ENCODE peak calls at places on chromosomes 2 and 18, in five cellular contexts. M is hepatocyte, U is right lobe of liver, T is fibroblast of lung, K is cardiac muscle cell. L is an unnamed sample. For H3K36me3, the result is how much of the 10 kb centered on the place peaks cover.

GRCh38 chr18:23073996-23074606 is 61.2 kb upstream of the CABLES1 start:
- DNase-seq in U (no peak), M (no peak), K (no peak), T (no peak), L (no peak)

GRCh38 chr2:105180491-105180972 is 61.0 kb upstream of the GPR45 start:
- DNase-seq in U (no peak), T (no peak), M (no peak), K (no peak), L (peak)

GRCh38 chr2:109270758-109271305 is 141.8 kb downstream of the SH3RF3 start:
- DNase-seq in T (no peak), U (no peak), K (no peak), M (peak), L (peak)

GRCh38 chr2:191977754-191978153 is 130.9 kb upstream of the CAVIN2 start:
- DNase-seq in M (no peak), T (no peak), K (no peak), U (no peak), L (no peak)

GRCh38 chr2:10097352-10098148 is 17.3 kb upstream of the CYS1 start:
- DNase-seq in T (peak), U (peak), K (peak), M (peak), L (peak)

GRCh38 chr2:121707920-121708361 is 28.7 kb downstream of the NIFK start:
- DNase-seq in M (peak), U (no peak), T (peak), K (no peak), L (peak)

GRCh38 chr2:31275976-31276375 is 42.0 kb downstream of the EHD3 start:
- DNase-seq in K (no peak), U (no peak), M (no peak), T (no peak), L (no peak)

GRCh38 chr2:241373449-241373848 is 17.4 kb downstream of the FARP2 start:
- DNase-seq in K (no peak), U (no peak), M (no peak), T (no peak), L (no peak)

GRCh38 chr2:68637047-68637446 is 6.3 kb upstream of the PROKR1 start:
- DNase-seq in K (no peak), U (no peak), M (no peak), T (no peak), L (no peak)

GRCh38 chr2:148887349-148888002 is 12.4 kb downstream of the KIF5C start:
- DNase-seq in M (no peak), U (no peak), T (no peak), K (no peak), L (no peak)

GRCh38 chr2:10400568-10400977 is 47.6 kb downstream of the ODC1 start:
- DNase-seq in U (peak), T (no peak), K (no peak), M (no peak), L (no peak)

GRCh38 chr2:23595601-23596251 is 210.7 kb downstream of the KLHL29 start:
- DNase-seq in U (no peak), M (no peak), T (peak), K (no peak), L (no peak)

GRCh38 chr18:55266981-55267380 is 307.7 kb upstream of the CCDC68 start:
- DNase-seq in K (no peak), M (no peak), T (no peak), U (no peak), L (no peak)

GRCh38 chr2:86414996-86415395 is 26.2 kb upstream of the KDM3A start:
- DNase-seq in U (no peak), K (no peak), T (no peak), M (no peak), L (no peak)

GRCh38 chr2:205734436-205734835 is 52.1 kb downstream of the NRP2 start:
- DNase-seq in M (peak), U (no peak), T (peak), K (peak), L (no peak)

GRCh38 chr18:79353238-79353637 is 42.5 kb upstream of the NFATC1 start:
- DNase-seq in T (no peak), U (no peak), K (peak), M (no peak), L (no peak)

GRCh38 chr2:200703132-200703925 is 108.4 kb upstream of the BZW1 start:
- DNase-seq in T (peak), M (peak), K (peak), U (no peak), L (no peak)

GRCh38 chr2:111634995-111635538 is 248.9 kb downstream of the ANAPC1 start:
- DNase-seq in U (no peak), K (no peak), T (peak), M (no peak), L (no peak)

GRCh38 chr18:28626757-28627156 is 449.8 kb upstream of the CDH2 start:
- DNase-seq in T (no peak), M (no peak), K (no peak), U (no peak), L (no peak)

GRCh38 chr18:62404881-62405280 is 79.8 kb downstream of the TNFRSF11A start:
- DNase-seq in U (no peak), K (no peak), M (no peak), T (no peak), L (no peak)

GRCh38 chr2:148586528-148587128 is 57.9 kb upstream of the EPC2 start:
- DNase-seq in K (no peak), U (no peak), M (no peak), T (no peak), L (no peak)

GRCh38 chr2:185161701-185162100 is 563.4 kb downstream of the ZNF804A start:
- DNase-seq in T (no peak), U (no peak), M (no peak), K (no peak), L (no peak)

GRCh38 chr18:49561377-49562193 is at the start of gene LIPG:
- DNase-seq in M (peak), U (peak), T (peak), K (peak), L (peak)

GRCh38 chr2:138708682-138709241 is 71.4 kb downstream of the NXPH2 start:
- DNase-seq in K (peak), T (peak), U (no peak), M (no peak), L (no peak)

GRCh38 chr2:198347349-198347748 is 543.0 kb downstream of the PLCL1 start:
- DNase-seq in K (no peak), U (no peak), T (peak), M (no peak), L (no peak)

GRCh38 chr18:31203086-31203793 is 40.6 kb upstream of the DSC1 start:
- DNase-seq in T (no peak), K (no peak), U (peak), M (no peak), L (peak)

GRCh38 chr2:242098445-242099128 is 229.1 kb downstream of the RTP5 start:
- DNase-seq in K (no peak), U (no peak), M (no peak), T (no peak), L (no peak)

GRCh38 chr18:26865557-26865956 is at the start of gene AQP4:
- DNase-seq in K (peak), M (no peak), T (peak), U (no peak), L (no peak)

GRCh38 chr2:159126653-159127052 is 158.2 kb downstream of the TANC1 start:
- DNase-seq in M (no peak), U (no peak), K (no peak), T (peak), L (no peak)

GRCh38 chr2:108593547-108594098 is 59.4 kb downstream of the LIMS1 start:
- DNase-seq in T (peak), U (no peak), K (no peak), M (no peak), L (no peak)

GRCh38 chr2:113692698-113693428 is 63.6 kb downstream of the SLC35F5 start:
- DNase-seq in U (no peak), M (no peak), K (no peak), T (no peak), L (no peak)

GRCh38 chr18:61019902-61020301 is 313.3 kb upstream of the CDH20 start:
- DNase-seq in K (no peak), T (no peak), U (no peak), M (no peak), L (no peak)

GRCh38 chr18:9130806-9131205 is 5.8 kb upstream of the ANKRD12 start:
- DNase-seq in M (no peak), K (no peak), U (no peak), T (no peak), L (no peak)

GRCh38 chr2:31107588-31108300 is 30.5 kb downstream of the GALNT14 start:
- DNase-seq in M (peak), K (peak), U (no peak), T (no peak), L (no peak)

GRCh38 chr2:101515512-101515911 is 40.6 kb upstream of the RFX8 start:
- DNase-seq in M (no peak), T (peak), U (peak), K (no peak), L (no peak)

GRCh38 chr18:79684283-79684631 is 4.7 kb downstream of the CTDP1 start:
- DNase-seq in T (no peak), M (no peak), K (no peak), U (no peak), L (no peak)

GRCh38 chr2:170434900-170435640 is 257.1 kb downstream of the MYO3B start:
- DNase-seq in U (no peak), K (no peak), M (no peak), T (no peak), L (no peak)

GRCh38 chr18:76495435-76496199 is 575 bp upstream of the ZNF516 start:
- DNase-seq in K (peak), U (peak), T (peak), M (peak), L (peak)

DNA sequence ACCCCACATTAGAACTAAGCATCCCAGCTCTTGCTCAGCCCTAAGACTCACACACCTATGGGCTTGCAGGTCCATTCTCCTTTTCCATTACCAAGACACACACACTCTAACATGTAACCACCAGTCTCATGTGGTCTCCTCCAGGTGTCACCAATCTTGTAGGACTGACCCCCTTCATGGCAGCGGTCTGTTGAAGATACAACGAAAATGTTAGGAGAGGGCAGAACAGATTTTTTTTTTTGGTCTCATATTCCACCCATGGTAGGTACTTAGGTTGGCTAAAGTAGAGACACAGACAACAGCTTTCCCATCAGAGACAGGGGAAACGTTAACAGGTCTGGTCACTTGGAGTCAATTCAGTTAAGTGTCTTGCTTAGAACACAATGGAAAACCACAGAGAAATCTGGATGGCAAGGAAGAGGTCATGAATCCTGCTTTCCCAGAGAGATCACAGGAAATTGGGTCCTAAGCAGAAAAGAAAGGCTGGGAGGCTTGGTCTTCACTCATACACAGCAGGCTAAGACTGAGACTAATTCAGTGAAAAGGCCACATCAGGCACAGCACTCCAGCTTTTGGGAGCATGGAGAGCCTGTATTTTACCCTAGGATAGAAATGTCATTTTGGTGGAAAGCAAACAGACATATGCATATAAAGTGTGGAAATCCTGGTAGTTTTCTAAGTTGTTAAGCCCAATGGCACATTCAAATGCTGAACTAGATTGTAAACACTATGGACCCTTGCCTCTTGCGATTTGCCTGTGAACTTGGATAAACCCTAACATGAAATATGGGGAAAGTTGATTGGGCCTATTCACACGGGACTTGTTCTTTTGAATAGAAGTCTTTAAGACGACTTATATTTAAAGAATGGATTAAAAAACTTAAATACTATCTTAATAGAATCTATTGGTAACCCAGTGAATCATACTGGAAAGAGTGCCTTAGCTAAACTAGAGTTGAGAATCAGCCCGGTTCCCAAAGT is 3.8 kb downstream of the FN1 start:
- DNase-seq in T (no peak), K (no peak), U (no peak), M (no peak), L (no peak)
- H3K36me3 ChIP-seq in T (under half), K (under half), U (under half), M (under half), L (under half)

GRCh38 chr2:239225921-239226561 is 174.8 kb downstream of the HDAC4 start:
- DNase-seq in T (peak), M (peak), U (no peak), K (no peak), L (peak)
- TF ChIP-seq CTCF in T (no peak), M (peak), U (no peak), K (peak), L (no peak)

GRCh38 chr2:145725876-145726275 is 1206.0 kb upstream of the ZEB2 start:
- DNase-seq in M (no peak), K (no peak), U (no peak), T (no peak), L (no peak)

GRCh38 chr2:145721681-145722080 is 1201.8 kb upstream of the ZEB2 start:
- DNase-seq in U (no peak), K (no peak), M (no peak), T (no peak), L (no peak)

GRCh38 chr2:145724499-145724898 is 1204.6 kb upstream of the ZEB2 start:
- DNase-seq in M (no peak), U (no peak), T (peak), K (no peak), L (no peak)

GRCh38 chr2:145729481-145729880 is 1209.6 kb upstream of the ZEB2 start:
- DNase-seq in M (no peak), U (no peak), K (no peak), T (no peak), L (no peak)

DNA sequence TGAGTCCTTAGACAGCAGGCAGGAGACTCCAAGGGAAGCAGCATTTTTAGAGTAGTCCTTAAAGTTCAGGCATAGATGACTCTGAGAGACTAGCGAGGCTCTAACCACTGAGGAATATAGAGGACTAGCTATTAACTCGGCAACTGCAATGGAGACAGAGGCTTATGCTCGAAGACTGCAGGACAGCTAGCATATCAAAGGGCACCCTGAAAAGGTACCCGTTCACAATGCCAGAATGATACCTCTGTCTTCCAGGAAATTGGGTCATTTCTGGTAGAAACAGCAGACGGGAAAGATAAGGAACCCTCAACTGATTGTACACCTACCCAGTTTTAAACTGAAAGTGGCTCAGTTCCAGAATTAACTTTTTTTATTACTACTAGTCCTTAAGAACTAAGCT is 1204.0 kb upstream of the ZEB2 start:
- DNase-seq in M (no peak), T (peak), K (no peak), U (no peak), L (no peak)
- H3K4me3 ChIP-seq in M (no peak), T (no peak), K (no peak), U (no peak), L (no peak)

DNA sequence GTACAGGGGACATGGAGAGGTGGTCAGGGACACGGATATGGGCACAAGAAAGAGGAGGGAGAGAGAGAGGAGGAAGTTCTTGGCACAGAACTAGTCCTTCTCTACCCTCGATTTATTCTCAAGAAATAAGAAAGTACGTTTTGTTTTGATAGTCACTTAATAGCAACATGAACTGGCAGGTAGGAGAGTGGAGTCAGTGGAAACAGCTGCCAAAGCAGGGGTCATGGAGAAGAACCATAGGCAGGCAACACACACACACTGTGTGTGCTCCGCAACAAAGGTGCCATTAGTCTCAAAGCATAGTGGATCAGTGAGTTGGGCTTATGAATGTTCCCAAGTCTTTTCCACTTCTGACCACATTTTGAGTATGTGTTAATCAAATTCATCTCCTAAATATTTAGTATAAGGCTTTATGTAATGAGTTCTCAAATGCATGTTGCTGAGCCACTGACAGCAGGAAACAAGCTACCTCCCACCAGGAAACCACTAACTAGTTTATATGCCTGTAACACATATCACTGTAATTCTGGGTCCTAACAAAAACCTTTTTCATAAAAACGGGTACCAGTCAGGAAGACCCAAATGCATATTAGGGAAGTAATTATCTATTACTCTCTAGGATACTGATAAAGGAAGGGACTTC is 41.1 kb downstream of the IWS1 start:
- DNase-seq in M (no peak), T (no peak), K (no peak), U (no peak), L (no peak)
- H3K36me3 ChIP-seq in M (under half), T (under half), K (half or more), U (under half), L (under half)

GRCh38 chr2:238304116-238304515 is 15.7 kb upstream of the PER2 start:
- DNase-seq in T (no peak), U (no peak), M (no peak), K (no peak), L (no peak)

GRCh38 chr2:238305965-238306679 is 14.2 kb upstream of the TRAF3IP1 start:
- DNase-seq in K (no peak), M (no peak), U (no peak), T (no peak), L (peak)

GRCh38 chr2:238305092-238305862 is 15.0 kb upstream of the TRAF3IP1 start:
- DNase-seq in K (no peak), M (no peak), U (no peak), T (no peak), L (peak)

GRCh38 chr2:238306680-238306998 is 13.7 kb upstream of the TRAF3IP1 start:
- DNase-seq in K (no peak), T (no peak), M (no peak), U (peak), L (no peak)

DNA sequence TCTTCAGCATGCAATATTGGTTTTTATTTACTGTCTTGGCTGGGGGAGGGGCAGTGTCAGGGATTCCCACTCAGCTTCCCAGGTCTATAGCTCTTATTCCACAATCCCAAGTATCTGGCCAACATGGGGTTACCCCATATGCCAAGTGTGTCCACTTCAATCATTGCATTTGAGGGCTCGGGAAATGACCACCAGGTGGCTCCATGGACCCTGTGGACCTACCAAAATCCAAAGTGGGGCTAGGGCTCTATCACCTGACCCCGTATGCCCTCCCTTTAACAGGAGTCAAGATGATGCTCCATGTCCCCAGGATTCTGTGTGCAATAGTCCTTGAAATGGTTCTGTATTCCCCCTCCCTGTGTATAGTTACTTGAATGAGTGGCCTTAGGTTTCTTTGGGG is 12.1 kb upstream of the TRAF3IP1 start:
- DNase-seq in T (no peak), K (no peak), U (no peak), M (no peak), L (no peak)
- TF ChIP-seq CTCF in T (peak), K (no peak), U (peak), M (no peak), L (no peak)

GRCh38 chr18:24270358-24270936 is 127.2 kb downstream of the OSBPL1A start:
- DNase-seq in U (no peak), K (no peak), M (no peak), T (no peak), L (no peak)
- H3K4me3 ChIP-seq in U (peak), K (peak), M (peak), T (peak), L (peak)

L was measured in mucosa of descending colon.